ENCODE peak calls at places on chromosomes 12 and 14, in ten cellular contexts. One of them, this sample, is unnamed.

GRCh38 chr12:70719672-70720420 is 82.6 kb upstream of the PTPRB start:
- DNase-seq in stomach: no peak
- DNase-seq in sigmoid colon: peak; percentile 66
- DNase-seq in NCI-H446: peak; percentile 39
- DNase-seq in Kasumi-1: peak; percentile 28
- DNase-seq in left colon: no peak
- DNase-seq in gastrocnemius medialis: no peak
- DNase-seq in activated CD4-positive, alpha-beta T cell treated with anti-CD3 and anti-CD28 coated beads for 48 hours: peak; percentile 31
- DNase-seq in stimulated activated CD8-positive, alpha-beta memory T cell treated with anti-CD3 and anti-CD28 coated beads, Interleukin-4, amount 100 ng/mL, for 4 hours: no peak
- DNase-seq in mucosa of descending colon: no peak
- DNase-seq in this sample: peak; percentile 2

GRCh38 chr12:93191956-93192355 is 185.8 kb upstream of the NUDT4 start:
- DNase-seq in stomach: no peak
- DNase-seq in stimulated activated CD8-positive, alpha-beta memory T cell treated with anti-CD3 and anti-CD28 coated beads, Interleukin-4, amount 100 ng/mL, for 4 hours: no peak
- DNase-seq in gastrocnemius medialis: no peak
- DNase-seq in activated CD4-positive, alpha-beta T cell treated with anti-CD3 and anti-CD28 coated beads for 48 hours: no peak
- DNase-seq in Kasumi-1: no peak
- DNase-seq in mucosa of descending colon: no peak
- DNase-seq in sigmoid colon: no peak
- DNase-seq in NCI-H446: no peak
- DNase-seq in left colon: no peak
- DNase-seq in this sample: no peak

GRCh38 chr12:13668880-13669279 is 312.5 kb downstream of the GRIN2B start:
- DNase-seq in left colon: no peak
- DNase-seq in sigmoid colon: no peak
- DNase-seq in gastrocnemius medialis: no peak
- DNase-seq in stimulated activated CD8-positive, alpha-beta memory T cell treated with anti-CD3 and anti-CD28 coated beads, Interleukin-4, amount 100 ng/mL, for 4 hours: no peak
- DNase-seq in stomach: no peak
- DNase-seq in Kasumi-1: no peak
- DNase-seq in NCI-H446: no peak
- DNase-seq in mucosa of descending colon: no peak
- DNase-seq in activated CD4-positive, alpha-beta T cell treated with anti-CD3 and anti-CD28 coated beads for 48 hours: no peak
- DNase-seq in this sample: no peak

GRCh38 chr14:59398841-59399240 is 66.3 kb downstream of the GPR135 start:
- DNase-seq in activated CD4-positive, alpha-beta T cell treated with anti-CD3 and anti-CD28 coated beads for 48 hours: no peak
- DNase-seq in NCI-H446: no peak
- DNase-seq in sigmoid colon: no peak
- DNase-seq in mucosa of descending colon: no peak
- DNase-seq in left colon: no peak
- DNase-seq in stimulated activated CD8-positive, alpha-beta memory T cell treated with anti-CD3 and anti-CD28 coated beads, Interleukin-4, amount 100 ng/mL, for 4 hours: no peak
- DNase-seq in stomach: no peak
- DNase-seq in Kasumi-1: peak; percentile 98
- DNase-seq in gastrocnemius medialis: no peak
- DNase-seq in this sample: peak; percentile 89

GRCh38 chr14:32259368-32260013 is 56.4 kb upstream of the RNU6-8 start:
- DNase-seq in NCI-H446: peak; percentile 23
- DNase-seq in stomach: no peak
- DNase-seq in gastrocnemius medialis: no peak
- DNase-seq in activated CD4-positive, alpha-beta T cell treated with anti-CD3 and anti-CD28 coated beads for 48 hours: peak; percentile 13
- DNase-seq in mucosa of descending colon: no peak
- DNase-seq in left colon: no peak
- DNase-seq in sigmoid colon: no peak
- DNase-seq in Kasumi-1: peak; percentile 50
- DNase-seq in stimulated activated CD8-positive, alpha-beta memory T cell treated with anti-CD3 and anti-CD28 coated beads, Interleukin-4, amount 100 ng/mL, for 4 hours: no peak
- DNase-seq in this sample: no peak

GRCh38 chr12:4572670-4573069 is 10.7 kb downstream of the DYRK4 start:
- DNase-seq in stimulated activated CD8-positive, alpha-beta memory T cell treated with anti-CD3 and anti-CD28 coated beads, Interleukin-4, amount 100 ng/mL, for 4 hours: no peak
- DNase-seq in sigmoid colon: no peak
- DNase-seq in stomach: no peak
- DNase-seq in Kasumi-1: no peak
- DNase-seq in activated CD4-positive, alpha-beta T cell treated with anti-CD3 and anti-CD28 coated beads for 48 hours: no peak
- DNase-seq in left colon: no peak
- DNase-seq in NCI-H446: no peak
- DNase-seq in mucosa of descending colon: no peak
- DNase-seq in gastrocnemius medialis: no peak
- DNase-seq in this sample: no peak

GRCh38 chr12:112891093-112892024 is 15.4 kb upstream of the OAS1 start:
- DNase-seq in stomach: no peak
- DNase-seq in stimulated activated CD8-positive, alpha-beta memory T cell treated with anti-CD3 and anti-CD28 coated beads, Interleukin-4, amount 100 ng/mL, for 4 hours: no peak
- DNase-seq in left colon: no peak
- DNase-seq in activated CD4-positive, alpha-beta T cell treated with anti-CD3 and anti-CD28 coated beads for 48 hours: no peak
- DNase-seq in Kasumi-1: no peak
- DNase-seq in sigmoid colon: no peak
- DNase-seq in mucosa of descending colon: no peak
- DNase-seq in NCI-H446: peak; percentile 73
- DNase-seq in gastrocnemius medialis: no peak
- DNase-seq in this sample: no peak

GRCh38 chr14:89973234-89973823 is 17.6 kb downstream of the TDP1 start:
- DNase-seq in left colon: peak; percentile 49
- DNase-seq in stimulated activated CD8-positive, alpha-beta memory T cell treated with anti-CD3 and anti-CD28 coated beads, Interleukin-4, amount 100 ng/mL, for 4 hours: no peak
- DNase-seq in stomach: peak; percentile 60
- DNase-seq in activated CD4-positive, alpha-beta T cell treated with anti-CD3 and anti-CD28 coated beads for 48 hours: peak; percentile 57
- DNase-seq in gastrocnemius medialis: no peak
- DNase-seq in mucosa of descending colon: no peak
- DNase-seq in sigmoid colon: peak; percentile 80
- DNase-seq in Kasumi-1: peak; percentile 64
- DNase-seq in NCI-H446: peak; percentile 75
- DNase-seq in this sample: peak; percentile 55

GRCh38 chr14:88189040-88189839 is 133.8 kb downstream of the KCNK10 start:
- DNase-seq in stomach: peak; percentile 88
- DNase-seq in mucosa of descending colon: no peak
- DNase-seq in Kasumi-1: peak; percentile 69
- DNase-seq in activated CD4-positive, alpha-beta T cell treated with anti-CD3 and anti-CD28 coated beads for 48 hours: peak; percentile 75
- DNase-seq in NCI-H446: peak; percentile 77
- DNase-seq in gastrocnemius medialis: peak; percentile 9
- DNase-seq in stimulated activated CD8-positive, alpha-beta memory T cell treated with anti-CD3 and anti-CD28 coated beads, Interleukin-4, amount 100 ng/mL, for 4 hours: peak; percentile 7
- DNase-seq in sigmoid colon: peak; percentile 76
- DNase-seq in left colon: peak; percentile 76
- DNase-seq in this sample: peak; percentile 29

GRCh38 chr12:18906354-18906753 is 168.4 kb downstream of the CAPZA3 start:
- DNase-seq in left colon: no peak
- DNase-seq in stimulated activated CD8-positive, alpha-beta memory T cell treated with anti-CD3 and anti-CD28 coated beads, Interleukin-4, amount 100 ng/mL, for 4 hours: no peak
- DNase-seq in stomach: no peak
- DNase-seq in Kasumi-1: no peak
- DNase-seq in sigmoid colon: no peak
- DNase-seq in NCI-H446: no peak
- DNase-seq in mucosa of descending colon: no peak
- DNase-seq in gastrocnemius medialis: no peak
- DNase-seq in activated CD4-positive, alpha-beta T cell treated with anti-CD3 and anti-CD28 coated beads for 48 hours: no peak
- DNase-seq in this sample: no peak

GRCh38 chr12:15474766-15475165 is 152.5 kb downstream of the PTPRO start:
- DNase-seq in sigmoid colon: no peak
- DNase-seq in Kasumi-1: no peak
- DNase-seq in stomach: no peak
- DNase-seq in gastrocnemius medialis: no peak
- DNase-seq in activated CD4-positive, alpha-beta T cell treated with anti-CD3 and anti-CD28 coated beads for 48 hours: no peak
- DNase-seq in stimulated activated CD8-positive, alpha-beta memory T cell treated with anti-CD3 and anti-CD28 coated beads, Interleukin-4, amount 100 ng/mL, for 4 hours: no peak
- DNase-seq in mucosa of descending colon: no peak
- DNase-seq in NCI-H446: peak; percentile 82
- DNase-seq in left colon: no peak
- DNase-seq in this sample: no peak

GRCh38 chr12:96376865-96377264 is 23.4 kb downstream of the CDK17 start:
- DNase-seq in Kasumi-1: no peak
- DNase-seq in sigmoid colon: no peak
- DNase-seq in NCI-H446: no peak
- DNase-seq in gastrocnemius medialis: no peak
- DNase-seq in mucosa of descending colon: no peak
- DNase-seq in stomach: no peak
- DNase-seq in stimulated activated CD8-positive, alpha-beta memory T cell treated with anti-CD3 and anti-CD28 coated beads, Interleukin-4, amount 100 ng/mL, for 4 hours: no peak
- DNase-seq in activated CD4-positive, alpha-beta T cell treated with anti-CD3 and anti-CD28 coated beads for 48 hours: no peak
- DNase-seq in left colon: no peak
- DNase-seq in this sample: no peak